ENCODE peak calls at places on chromosomes 2 and 18, in seven cellular contexts. D is neural progenitor cell, K is pancreas, Z is brain microvascular endothelial cell, C is K562, R is fibroblast of mammary gland, O is fibroblast of pulmonary artery. W is an unnamed sample.

GRCh38 chr2:165572155-165572554 is 102.7 kb downstream of the CSRNP3 start:
- DNase-seq in D (peak; percentile 29), K (peak; percentile 32), Z (peak; percentile 39), C (no peak), R (no peak), O (no peak), W (no peak)

GRCh38 chr2:61582191-61582590 is 44.0 kb upstream of the XPO1 start:
- DNase-seq in D (peak; percentile 37), K (no peak), Z (no peak), C (no peak), R (no peak), O (no peak), W (no peak)

GRCh38 chr18:10259934-10260333 is 194.5 kb upstream of the APCDD1 start:
- DNase-seq in D (no peak), K (no peak), Z (no peak), C (no peak), R (peak; percentile 32), O (no peak), W (no peak)

GRCh38 chr2:2114745-2115245 is 216.3 kb downstream of the MYT1L start:
- DNase-seq in D (no peak), K (no peak), Z (no peak), C (no peak), R (no peak), O (no peak), W (no peak)

GRCh38 chr2:11344342-11344955 is at the start of gene ROCK2:
- DNase-seq in D (peak; percentile 94), K (peak; percentile 93), Z (peak; percentile 78), C (peak; percentile 91), R (peak; percentile 74), O (peak; percentile 86), W (peak; percentile 81)

GRCh38 chr18:49863769-49864615 is 50.7 kb upstream of the ACAA2 start:
- DNase-seq in D (no peak), K (no peak), Z (no peak), C (peak; percentile 69), R (no peak), O (no peak), W (no peak)

GRCh38 chr2:73284296-73285161 is at the start of gene FBXO41:
- DNase-seq in D (peak; percentile 81), K (peak; percentile 77), Z (no peak), C (peak; percentile 82), R (no peak), O (no peak), W (no peak)

GRCh38 chr2:169734172-169734847 is 678 bp downstream of the KLHL23 start:
- DNase-seq in D (peak; percentile 73), K (peak; percentile 76), Z (no peak), C (peak; percentile 58), R (no peak), O (no peak), W (no peak)

GRCh38 chr2:68722712-68723111 is 11.9 kb upstream of the ARHGAP25 start:
- DNase-seq in D (peak; percentile 18), K (no peak), Z (no peak), C (peak; percentile 50), R (no peak), O (peak; percentile 8), W (no peak)

GRCh38 chr18:26442139-26442538 is 106.2 kb downstream of the KCTD1 start:
- DNase-seq in D (no peak), K (no peak), Z (no peak), C (no peak), R (peak; percentile 51), O (peak; percentile 24), W (no peak)

GRCh38 chr2:163565192-163565591 is 170.6 kb downstream of the FIGN start:
- DNase-seq in D (no peak), K (no peak), Z (no peak), C (no peak), R (peak; percentile 6), O (no peak), W (no peak)

GRCh38 chr18:52657063-52657462 is 317.1 kb downstream of the DCC start:
- DNase-seq in D (no peak), K (no peak), Z (no peak), C (no peak), R (no peak), O (no peak), W (no peak)

GRCh38 chr2:118190365-118190916 is 102.2 kb downstream of the INSIG2 start:
- DNase-seq in D (no peak), K (no peak), Z (no peak), C (no peak), R (peak; percentile 21), O (no peak), W (no peak)

GRCh38 chr18:11305507-11305906 is 156.1 kb upstream of the PIEZO2 start:
- DNase-seq in D (no peak), K (no peak), Z (no peak), C (no peak), R (no peak), O (no peak), W (no peak)

GRCh38 chr2:129901754-129902415 is 77.6 kb upstream of the RAB6C start:
- DNase-seq in D (no peak), K (peak; percentile 50), Z (no peak), C (no peak), R (no peak), O (no peak), W (no peak)

GRCh38 chr2:120825370-120826259 is 89.9 kb downstream of the GLI2 start:
- DNase-seq in D (no peak), K (no peak), Z (peak; percentile 54), C (no peak), R (peak; percentile 75), O (peak; percentile 86), W (peak; percentile 78)

GRCh38 chr2:85516649-85517389 is 22.1 kb upstream of the MAT2A start:
- DNase-seq in D (no peak), K (peak; percentile 66), Z (no peak), C (no peak), R (no peak), O (no peak), W (no peak)

GRCh38 chr2:112275314-112275886 is at the start of gene ZC3H6:
- DNase-seq in D (peak; percentile 98), K (peak; percentile 100), Z (peak; percentile 97), C (peak; percentile 98), R (peak; percentile 97), O (peak; percentile 99), W (peak; percentile 99)

GRCh38 chr2:61343141-61343540 is 127.7 kb downstream of the USP34 start:
- DNase-seq in D (no peak), K (no peak), Z (no peak), C (no peak), R (no peak), O (no peak), W (no peak)

GRCh38 chr18:63518178-63519012 is 23.8 kb upstream of the SERPINB12 start:
- DNase-seq in D (peak; percentile 92), K (no peak), Z (peak; percentile 65), C (peak; percentile 77), R (peak; percentile 78), O (peak; percentile 81), W (peak; percentile 85)

GRCh38 chr18:59141294-59142068 is 1.8 kb downstream of the SEC11C start:
- DNase-seq in D (no peak), K (no peak), Z (no peak), C (no peak), R (no peak), O (no peak), W (no peak)
- H3K4me3 ChIP-seq in D (peak overlapping the region; percentile 74), K (peak overlapping the region; percentile 83), Z (no peak overlapping the region), C (no peak overlapping the region), R (no peak overlapping the region), O (no peak overlapping the region), W (no peak overlapping the region)

DNA sequence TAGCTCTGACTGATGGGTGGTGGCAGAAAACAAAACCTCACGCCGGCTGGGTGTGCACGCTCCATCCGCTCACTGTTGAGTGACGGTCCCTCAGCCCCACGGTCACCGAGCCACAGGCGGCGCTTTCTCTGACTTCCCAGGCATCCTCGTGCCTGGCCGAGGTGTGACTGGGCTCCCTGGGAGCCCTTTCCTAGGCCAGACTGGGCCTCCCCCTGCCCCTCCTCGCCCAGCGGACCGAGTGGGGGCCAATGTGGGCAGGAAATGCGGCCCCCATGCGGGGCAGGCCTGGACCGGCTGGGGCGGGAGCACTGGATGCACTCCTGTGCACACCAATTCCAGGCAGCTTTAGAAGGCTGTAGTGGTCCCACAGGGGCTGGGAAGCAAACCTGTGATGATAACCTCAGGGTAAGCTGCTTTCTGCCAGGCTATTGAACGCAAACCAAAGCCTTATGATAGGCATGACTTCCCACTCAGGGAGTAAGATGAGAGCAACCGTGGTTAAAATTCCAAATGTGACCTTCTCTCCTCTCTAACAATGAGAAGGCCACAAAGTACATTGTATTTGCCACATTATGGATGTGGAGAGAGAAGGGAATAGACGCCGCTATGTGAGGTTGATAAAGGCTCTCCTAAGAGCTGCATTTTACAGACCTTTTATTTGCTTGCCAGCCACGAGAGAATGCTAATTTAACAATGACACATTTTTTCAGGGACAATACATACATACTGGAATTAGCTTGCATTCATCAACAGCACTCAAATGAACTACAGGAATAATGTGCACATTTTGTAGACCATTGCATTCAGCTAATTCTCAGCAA is 83.9 kb upstream of the PGAP1 start:
- DNase-seq in D (peak; percentile 36), K (no peak), Z (no peak), C (no peak), R (no peak), O (no peak), W (no peak)
- TF ChIP-seq CTCF in D (no peak), K (no peak), Z (no peak), C (no peak), R (no peak), O (no peak), W (no peak)

GRCh38 chr2:107132141-107132540 is 246.2 kb upstream of the ST6GAL2 start:
- DNase-seq in D (no peak), K (no peak), Z (no peak), C (no peak), R (no peak), O (no peak), W (no peak)
- H3K4me3 ChIP-seq in D (no peak overlapping the region), K (no peak overlapping the region), Z (no peak overlapping the region), C (no peak overlapping the region), R (no peak overlapping the region), O (no peak overlapping the region), W (no peak overlapping the region)

GRCh38 chr2:6968319-6969100 is 51.3 kb downstream of the RNF144A start:
- DNase-seq in D (peak; percentile 38), K (no peak), Z (peak; percentile 29), C (no peak), R (peak; percentile 55), O (peak; percentile 24), W (peak; percentile 56)
- TF ChIP-seq CTCF in D (peak; percentile 30), K (no peak), Z (peak; percentile 57), C (peak; percentile 5), R (peak; percentile 8), O (no peak), W (no peak)

GRCh38 chr2:39399570-39399969 is 37.5 kb downstream of the MAP4K3 start:
- DNase-seq in D (no peak), K (no peak), Z (no peak), C (no peak), R (no peak), O (no peak), W (no peak)
- H3K4me3 ChIP-seq in D (no peak overlapping the region), K (no peak overlapping the region), Z (no peak overlapping the region), C (no peak overlapping the region), R (no peak overlapping the region), O (no peak overlapping the region), W (no peak overlapping the region)

GRCh38 chr2:238754259-238754658 is 93.6 kb upstream of the TWIST2 start:
- DNase-seq in D (no peak), K (no peak), Z (no peak), C (peak; percentile 3), R (peak; percentile 15), O (no peak), W (no peak)
- TF ChIP-seq CTCF in D (peak; percentile 33), K (no peak), Z (peak; percentile 31), C (peak; percentile 37), R (peak; percentile 31), O (peak; percentile 17), W (peak; percentile 19)